ENCODE peak calls at places on chromosomes 13 and 19, in four cellular contexts. One of them, this sample, is unnamed.

GRCh38 chr19:28468701-28469459 is 744.1 kb downstream of the UQCRFS1 start:
- DNase-seq in bronchial epithelial cell: no peak
- DNase-seq in uterus: no peak
- DNase-seq in OCI-LY7: peak
- DNase-seq in this sample: no peak

GRCh38 chr19:47109541-47110375 is 3.8 kb downstream of the ZC3H4 start:
- DNase-seq in bronchial epithelial cell: peak
- DNase-seq in uterus: no peak
- DNase-seq in OCI-LY7: peak
- DNase-seq in this sample: peak

GRCh38 chr19:8363803-8364771 is at the start of gene ANGPTL4:
- DNase-seq in bronchial epithelial cell: peak
- DNase-seq in uterus: peak
- DNase-seq in OCI-LY7: no peak
- DNase-seq in this sample: no peak

GRCh38 chr13:43805071-43805468 is 18.3 kb upstream of the ENOX1 start:
- DNase-seq in bronchial epithelial cell: peak
- DNase-seq in uterus: no peak
- DNase-seq in OCI-LY7: no peak
- DNase-seq in this sample: no peak

GRCh38 chr13:25084101-25084500 is 11.8 kb upstream of the PABPC3 start:
- DNase-seq in bronchial epithelial cell: no peak
- DNase-seq in uterus: no peak
- DNase-seq in OCI-LY7: no peak
- DNase-seq in this sample: no peak

GRCh38 chr19:55158423-55158822 is 891 bp upstream of the TNNI3 start:
- DNase-seq in bronchial epithelial cell: no peak
- DNase-seq in uterus: no peak
- DNase-seq in OCI-LY7: no peak
- DNase-seq in this sample: no peak

GRCh38 chr13:24220086-24220703 is 59.7 kb downstream of the SPATA13 start:
- DNase-seq in bronchial epithelial cell: peak
- DNase-seq in uterus: no peak
- DNase-seq in OCI-LY7: peak
- DNase-seq in this sample: peak

GRCh38 chr13:101868585-101869469 is 416.4 kb downstream of the ITGBL1 start:
- DNase-seq in bronchial epithelial cell: no peak
- DNase-seq in uterus: no peak
- DNase-seq in OCI-LY7: no peak
- DNase-seq in this sample: no peak

GRCh38 chr13:95948646-95949045 is 104.6 kb downstream of the UGGT2 start:
- DNase-seq in bronchial epithelial cell: peak
- DNase-seq in uterus: no peak
- DNase-seq in OCI-LY7: no peak
- DNase-seq in this sample: no peak

GRCh38 chr19:44847144-44848035 is 1.3 kb downstream of the NECTIN2 start:
- DNase-seq in bronchial epithelial cell: peak
- DNase-seq in uterus: peak
- DNase-seq in OCI-LY7: no peak
- DNase-seq in this sample: no peak

GRCh38 chr19:45524575-45525129 is 17.4 kb downstream of the VASP start:
- DNase-seq in bronchial epithelial cell: no peak
- DNase-seq in uterus: no peak
- DNase-seq in OCI-LY7: no peak
- DNase-seq in this sample: no peak

GRCh38 chr13:110669036-110669435 is 36.9 kb downstream of the CARS2 start:
- DNase-seq in bronchial epithelial cell: no peak
- DNase-seq in uterus: no peak
- DNase-seq in OCI-LY7: no peak
- DNase-seq in this sample: no peak

GRCh38 chr19:7554990-7555864 is 19.7 kb downstream of the PNPLA6 start:
- DNase-seq in bronchial epithelial cell: no peak
- DNase-seq in uterus: no peak
- DNase-seq in OCI-LY7: peak
- DNase-seq in this sample: peak

GRCh38 chr19:1001538-1002166 is 1.4 kb downstream of the GRIN3B start:
- DNase-seq in bronchial epithelial cell: no peak
- DNase-seq in uterus: peak
- DNase-seq in OCI-LY7: peak
- DNase-seq in this sample: peak

GRCh38 chr19:18221815-18222725 is 4.2 kb downstream of the PDE4C start:
- DNase-seq in bronchial epithelial cell: no peak
- DNase-seq in uterus: no peak
- DNase-seq in OCI-LY7: no peak
- DNase-seq in this sample: no peak

GRCh38 chr13:99827011-99827410 is 144.6 kb downstream of the ZIC5 start:
- DNase-seq in bronchial epithelial cell: no peak
- DNase-seq in uterus: no peak
- DNase-seq in OCI-LY7: no peak
- DNase-seq in this sample: no peak

GRCh38 chr19:30097746-30098280 is 155.8 kb downstream of the URI1 start:
- DNase-seq in bronchial epithelial cell: no peak
- DNase-seq in uterus: no peak
- DNase-seq in OCI-LY7: no peak
- DNase-seq in this sample: no peak

GRCh38 chr13:113915012-113915763 is 51.3 kb upstream of the GAS6 start:
- DNase-seq in bronchial epithelial cell: no peak
- DNase-seq in uterus: peak
- DNase-seq in OCI-LY7: no peak
- DNase-seq in this sample: no peak

GRCh38 chr13:34230271-34230670 is 412.3 kb downstream of the RFC3 start:
- DNase-seq in bronchial epithelial cell: no peak
- DNase-seq in uterus: no peak
- DNase-seq in OCI-LY7: no peak
- DNase-seq in this sample: no peak

GRCh38 chr13:53137777-53138176 is 109.2 kb downstream of the OLFM4 start:
- DNase-seq in bronchial epithelial cell: peak
- DNase-seq in uterus: peak
- DNase-seq in OCI-LY7: no peak
- DNase-seq in this sample: no peak

GRCh38 chr13:111043575-111043982 is 71.5 kb upstream of the ARHGEF7 start:
- DNase-seq in bronchial epithelial cell: no peak
- DNase-seq in uterus: no peak
- DNase-seq in OCI-LY7: no peak
- DNase-seq in this sample: no peak

GRCh38 chr13:73146705-73147104 is 87.9 kb downstream of the KLF5 start:
- DNase-seq in bronchial epithelial cell: no peak
- DNase-seq in uterus: no peak
- DNase-seq in OCI-LY7: no peak
- DNase-seq in this sample: no peak

GRCh38 chr19:46975011-46975917 is 44.4 kb upstream of the NPAS1 start:
- DNase-seq in bronchial epithelial cell: no peak
- DNase-seq in uterus: no peak
- DNase-seq in OCI-LY7: no peak
- DNase-seq in this sample: no peak

GRCh38 chr19:18605196-18605545 is 1.4 kb downstream of the CRLF1 start:
- DNase-seq in bronchial epithelial cell: no peak
- DNase-seq in uterus: no peak
- DNase-seq in OCI-LY7: no peak
- DNase-seq in this sample: no peak

GRCh38 chr13:72146816-72147215 is 279.8 kb upstream of the DACH1 start:
- DNase-seq in bronchial epithelial cell: no peak
- DNase-seq in uterus: no peak
- DNase-seq in OCI-LY7: no peak
- DNase-seq in this sample: no peak

GRCh38 chr19:16530540-16531379 is 11.5 kb downstream of the CHERP start:
- DNase-seq in bronchial epithelial cell: no peak
- DNase-seq in uterus: no peak
- DNase-seq in OCI-LY7: no peak
- DNase-seq in this sample: no peak

GRCh38 chr19:48596679-48597465 is 9.7 kb upstream of the SPACA4 start:
- DNase-seq in bronchial epithelial cell: no peak
- DNase-seq in uterus: no peak
- DNase-seq in OCI-LY7: no peak
- DNase-seq in this sample: peak

GRCh38 chr19:9937001-9937411 is 691 bp upstream of the OLFM2 start:
- DNase-seq in bronchial epithelial cell: no peak
- DNase-seq in uterus: peak
- DNase-seq in OCI-LY7: no peak
- DNase-seq in this sample: peak

GRCh38 chr19:44735011-44735410 is 13.5 kb upstream of the BCL3 start:
- DNase-seq in bronchial epithelial cell: peak
- DNase-seq in uterus: no peak
- DNase-seq in OCI-LY7: no peak
- DNase-seq in this sample: no peak

GRCh38 chr13:100987993-100988392 is 313.4 kb upstream of the TMTC4 start:
- DNase-seq in bronchial epithelial cell: no peak
- DNase-seq in uterus: no peak
- DNase-seq in OCI-LY7: no peak
- DNase-seq in this sample: no peak

GRCh38 chr13:99256709-99257108 is 1.5 kb downstream of the GPR18 start:
- DNase-seq in bronchial epithelial cell: no peak
- DNase-seq in uterus: no peak
- DNase-seq in OCI-LY7: peak
- DNase-seq in this sample: peak

GRCh38 chr13:49627831-49628652 is at the start of gene ARL11:
- DNase-seq in bronchial epithelial cell: peak
- DNase-seq in uterus: no peak
- DNase-seq in OCI-LY7: peak
- DNase-seq in this sample: peak

GRCh38 chr19:30374791-30375650 is 2.8 kb downstream of the ZNF536 start:
- DNase-seq in bronchial epithelial cell: no peak
- DNase-seq in uterus: no peak
- DNase-seq in OCI-LY7: no peak
- DNase-seq in this sample: no peak

GRCh38 chr13:28313579-28313978 is 175.2 kb downstream of the PAN3 start:
- DNase-seq in bronchial epithelial cell: no peak
- DNase-seq in uterus: no peak
- DNase-seq in OCI-LY7: peak
- DNase-seq in this sample: peak

GRCh38 chr19:5137114-5137513 is 168.2 kb downstream of the KDM4B start:
- DNase-seq in bronchial epithelial cell: no peak
- DNase-seq in uterus: no peak
- DNase-seq in OCI-LY7: no peak
- DNase-seq in this sample: no peak

GRCh38 chr19:5141278-5141925 is 172.5 kb downstream of the KDM4B start:
- DNase-seq in bronchial epithelial cell: peak
- DNase-seq in uterus: no peak
- DNase-seq in OCI-LY7: no peak
- DNase-seq in this sample: no peak

GRCh38 chr19:5137571-5138124 is 168.7 kb downstream of the KDM4B start:
- DNase-seq in bronchial epithelial cell: no peak
- DNase-seq in uterus: no peak
- DNase-seq in OCI-LY7: no peak
- DNase-seq in this sample: no peak

GRCh38 chr19:5136060-5136855 is 167.3 kb downstream of the KDM4B start:
- DNase-seq in bronchial epithelial cell: no peak
- DNase-seq in uterus: no peak
- DNase-seq in OCI-LY7: no peak
- DNase-seq in this sample: no peak

GRCh38 chr19:5138606-5139594 is 170.0 kb downstream of the KDM4B start:
- DNase-seq in bronchial epithelial cell: peak
- DNase-seq in uterus: no peak
- DNase-seq in OCI-LY7: no peak
- DNase-seq in this sample: no peak
- H3K4me3 ChIP-seq in bronchial epithelial cell: no peak
- H3K4me3 ChIP-seq in uterus: no peak
- H3K4me3 ChIP-seq in OCI-LY7: no peak
- H3K4me3 ChIP-seq in this sample: no peak

GRCh38 chr19:2461751-2462634 is 5.2 kb upstream of the LMNB2 start:
- DNase-seq in bronchial epithelial cell: no peak
- DNase-seq in uterus: peak
- DNase-seq in OCI-LY7: peak
- DNase-seq in this sample: no peak
- H3K4me3 ChIP-seq in bronchial epithelial cell: peak
- H3K4me3 ChIP-seq in uterus: peak
- H3K4me3 ChIP-seq in OCI-LY7: peak
- H3K4me3 ChIP-seq in this sample: peak

DNA sequence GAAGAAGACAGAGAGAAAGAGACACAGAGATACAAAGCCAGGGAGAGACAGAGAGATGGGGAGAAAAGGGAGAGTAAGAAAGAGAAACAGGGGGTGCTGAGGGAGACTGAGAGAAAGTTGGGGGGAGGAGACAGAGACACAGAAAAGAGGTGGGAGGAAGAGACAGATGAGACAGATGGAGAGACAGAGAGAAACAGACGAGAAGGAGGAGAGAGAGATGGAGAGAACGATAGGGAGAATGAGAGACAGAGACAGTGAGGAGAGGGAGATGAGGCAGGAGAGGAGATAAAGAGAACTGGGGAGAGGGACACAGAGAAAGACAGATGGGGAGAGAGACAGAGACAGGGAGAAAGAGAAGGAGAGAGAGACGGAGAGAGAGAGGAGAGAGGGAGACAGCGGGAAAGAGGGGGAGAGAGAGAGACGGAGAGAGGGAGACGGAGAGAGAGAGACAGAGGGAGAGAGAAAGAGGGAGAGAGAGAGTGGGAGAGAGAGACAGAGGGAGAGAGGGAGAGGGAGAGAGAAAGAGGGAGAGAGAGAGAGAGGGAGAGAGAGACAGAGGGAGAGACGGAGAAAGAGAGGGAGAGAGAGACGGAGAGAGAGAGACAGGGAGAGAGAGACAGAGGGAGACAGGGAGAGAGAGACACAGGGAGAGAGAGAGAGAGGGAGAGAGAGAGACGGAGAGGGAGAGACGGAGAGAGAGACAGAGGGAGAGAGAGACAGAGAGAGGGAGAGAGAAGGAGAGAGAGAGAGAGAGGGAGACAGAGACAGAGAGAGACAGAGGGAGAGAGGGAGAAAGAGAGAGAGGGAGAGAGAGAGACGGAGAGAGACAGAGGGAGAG is 12.6 kb downstream of the JOSD2 start:
- DNase-seq in bronchial epithelial cell: no peak
- DNase-seq in uterus: no peak
- DNase-seq in OCI-LY7: no peak
- DNase-seq in this sample: no peak
- H3K4me3 ChIP-seq in bronchial epithelial cell: no peak
- H3K4me3 ChIP-seq in uterus: no peak
- H3K4me3 ChIP-seq in OCI-LY7: no peak
- H3K4me3 ChIP-seq in this sample: no peak

GRCh38 chr13:42354246-42355117 is 82.5 kb downstream of the AKAP11 start:
- DNase-seq in bronchial epithelial cell: peak
- DNase-seq in uterus: no peak
- DNase-seq in OCI-LY7: peak
- DNase-seq in this sample: peak
- H3K4me3 ChIP-seq in bronchial epithelial cell: no peak
- H3K4me3 ChIP-seq in uterus: no peak
- H3K4me3 ChIP-seq in OCI-LY7: no peak
- H3K4me3 ChIP-seq in this sample: no peak

GRCh38 chr19:2080336-2080988 is 15.7 kb downstream of the MOB3A start:
- DNase-seq in bronchial epithelial cell: peak
- DNase-seq in uterus: no peak
- DNase-seq in OCI-LY7: no peak
- DNase-seq in this sample: no peak

GRCh38 chr19:2077398-2077797 is 18.7 kb downstream of the MOB3A start:
- DNase-seq in bronchial epithelial cell: no peak
- DNase-seq in uterus: no peak
- DNase-seq in OCI-LY7: no peak
- DNase-seq in this sample: no peak

GRCh38 chr19:2077833-2078619 is 18.1 kb downstream of the MOB3A start:
- DNase-seq in bronchial epithelial cell: no peak
- DNase-seq in uterus: no peak
- DNase-seq in OCI-LY7: no peak
- DNase-seq in this sample: no peak

GRCh38 chr19:2079865-2080301 is 16.2 kb downstream of the MOB3A start:
- DNase-seq in bronchial epithelial cell: no peak
- DNase-seq in uterus: no peak
- DNase-seq in OCI-LY7: no peak
- DNase-seq in this sample: no peak

GRCh38 chr19:2079076-2079864 is 16.9 kb downstream of the MOB3A start:
- DNase-seq in bronchial epithelial cell: no peak
- DNase-seq in uterus: no peak
- DNase-seq in OCI-LY7: no peak
- DNase-seq in this sample: no peak
- H3K4me3 ChIP-seq in bronchial epithelial cell: no peak
- H3K4me3 ChIP-seq in uterus: no peak
- H3K4me3 ChIP-seq in OCI-LY7: no peak
- H3K4me3 ChIP-seq in this sample: no peak